ENCODE peak calls at places on chromosomes 3 and 15, in four cellular contexts. O, W, J and H are unnamed samples. For H3K4me1, the result is how much of the 10 kb centered on the place peaks cover.

GRCh38 chr15:29945943-29946591 is 123.8 kb upstream of the TJP1 start:
- DNase-seq in W (no peak), O (no peak), J (no peak), H (no peak)

GRCh38 chr15:50321680-50322079 is 33.3 kb downstream of the GABPB1 start:
- DNase-seq in J (no peak), W (no peak), O (no peak), H (no peak)

GRCh38 chr3:49611714-49612113 is 57.4 kb downstream of the BSN start:
- DNase-seq in O (no peak), J (no peak), W (no peak), H (no peak)

GRCh38 chr15:77838061-77838460 is 205.3 kb upstream of the LINGO1 start:
- DNase-seq in O (no peak), J (no peak), W (no peak), H (peak)

GRCh38 chr3:98644168-98644567 is 50.8 kb upstream of the CPOX start:
- DNase-seq in O (no peak), W (no peak), J (no peak), H (no peak)

GRCh38 chr15:66253643-66254363 is at the start of gene MEGF11:
- DNase-seq in J (peak), W (peak), O (no peak), H (no peak)

GRCh38 chr3:67361323-67361722 is 293.1 kb downstream of the SUCLG2 start:
- DNase-seq in O (no peak), W (no peak), J (no peak), H (no peak)

GRCh38 chr3:59426851-59427565 is 377.2 kb upstream of the CFAP20DC start:
- DNase-seq in W (no peak), J (no peak), O (no peak), H (no peak)

GRCh38 chr3:178343433-178344038 is 192.7 kb upstream of the KCNMB2 start:
- DNase-seq in W (no peak), O (no peak), J (no peak), H (peak)

GRCh38 chr15:66923438-66923881 is 141.9 kb upstream of the SMAD3 start:
- DNase-seq in W (no peak), J (peak), O (no peak), H (no peak)

GRCh38 chr3:136209921-136210320 is 13.8 kb upstream of the MSL2 start:
- DNase-seq in J (no peak), O (no peak), W (no peak), H (no peak)

GRCh38 chr3:80688814-80689213 is 921.0 kb upstream of the ROBO1 start:
- DNase-seq in J (no peak), O (no peak), W (no peak), H (no peak)

GRCh38 chr3:197306374-197307086 is 8.1 kb upstream of the DLG1 start:
- DNase-seq in O (no peak), J (no peak), W (no peak), H (no peak)

GRCh38 chr3:99651561-99651960 is 13.2 kb downstream of the COL8A1 start:
- DNase-seq in W (peak), J (no peak), O (no peak), H (peak)

GRCh38 chr15:42215854-42216829 is 8.0 kb upstream of the VPS39 start:
- DNase-seq in J (no peak), W (no peak), O (no peak), H (no peak)

GRCh38 chr15:63134245-63134644 is 12.6 kb downstream of the LACTB start:
- DNase-seq in W (no peak), O (no peak), J (no peak), H (no peak)

GRCh38 chr15:77540346-77541060 is 92.2 kb downstream of the LINGO1 start:
- DNase-seq in J (no peak), W (no peak), O (no peak), H (no peak)

GRCh38 chr15:82543155-82543554 is 2.9 kb upstream of the RPS17 start:
- DNase-seq in J (peak), W (no peak), O (no peak), H (no peak)

GRCh38 chr3:16913264-16913580 is 28.5 kb downstream of the PLCL2 start:
- DNase-seq in J (no peak), W (no peak), O (no peak), H (no peak)

GRCh38 chr3:22792533-22792932 is 410.6 kb upstream of the UBE2E2 start:
- DNase-seq in J (no peak), O (no peak), W (no peak), H (no peak)

GRCh38 chr15:75815811-75816719 is 27.2 kb upstream of the UBE2Q2 start:
- DNase-seq in W (no peak), J (no peak), O (no peak), H (no peak)

GRCh38 chr3:42036483-42036823 is 54.7 kb upstream of the TRAK1 start:
- DNase-seq in O (no peak), J (no peak), W (no peak), H (no peak)

GRCh38 chr15:85318048-85318731 is 62.2 kb upstream of the AKAP13 start:
- DNase-seq in O (no peak), W (no peak), J (no peak), H (no peak)

GRCh38 chr15:95698971-95699370 is 631.5 kb upstream of the NR2F2 start:
- DNase-seq in J (no peak), W (no peak), O (no peak), H (no peak)

GRCh38 chr3:12478326-12478725 is 6.0 kb upstream of the TSEN2 start:
- DNase-seq in J (no peak), W (no peak), O (no peak), H (no peak)

GRCh38 chr3:178302966-178303930 is 233.0 kb upstream of the KCNMB2 start:
- DNase-seq in J (no peak), O (no peak), W (no peak), H (no peak)

GRCh38 chr3:27160779-27161287 is 208.3 kb downstream of the NEK10 start:
- DNase-seq in J (no peak), O (no peak), W (no peak), H (no peak)

GRCh38 chr3:141127344-141128125 is 76.4 kb downstream of the SPSB4 start:
- DNase-seq in J (no peak), O (no peak), W (no peak), H (no peak)

GRCh38 chr3:139312959-139313358 is 30.9 kb upstream of the MRPS22 start:
- DNase-seq in W (no peak), O (no peak), J (no peak), H (no peak)

GRCh38 chr3:114144909-114145688 is 33.8 kb downstream of the DRD3 start:
- DNase-seq in J (no peak), O (no peak), W (no peak), H (no peak)

GRCh38 chr3:94794563-94794962 is 731.7 kb downstream of the NSUN3 start:
- DNase-seq in W (no peak), O (no peak), J (no peak), H (no peak)

GRCh38 chr15:82850242-82850591 is 40.8 kb downstream of the WHAMM start:
- DNase-seq in J (no peak), O (peak), W (no peak), H (no peak)

GRCh38 chr3:16801223-16801622 is 83.5 kb upstream of the PLCL2 start:
- DNase-seq in J (peak), W (no peak), O (no peak), H (no peak)

GRCh38 chr3:50222169-50222528 is 13.9 kb upstream of the GNAI2 start:
- DNase-seq in O (no peak), J (no peak), W (no peak), H (no peak)

GRCh38 chr3:37243811-37244748 is 69.7 kb upstream of the LRRFIP2 start:
- DNase-seq in J (no peak), W (peak), O (no peak), H (peak)

GRCh38 chr15:38058596-38059075 is 124.2 kb downstream of the TMCO5A start:
- DNase-seq in J (no peak), W (no peak), O (no peak), H (no peak)

GRCh38 chr3:12143949-12144504 is 14.7 kb downstream of the TIMP4 start:
- DNase-seq in O (no peak), W (peak), J (no peak), H (peak)

GRCh38 chr15:39616731-39617455 is 36.0 kb downstream of the THBS1 start:
- DNase-seq in J (no peak), O (no peak), W (no peak), H (no peak)

DNA sequence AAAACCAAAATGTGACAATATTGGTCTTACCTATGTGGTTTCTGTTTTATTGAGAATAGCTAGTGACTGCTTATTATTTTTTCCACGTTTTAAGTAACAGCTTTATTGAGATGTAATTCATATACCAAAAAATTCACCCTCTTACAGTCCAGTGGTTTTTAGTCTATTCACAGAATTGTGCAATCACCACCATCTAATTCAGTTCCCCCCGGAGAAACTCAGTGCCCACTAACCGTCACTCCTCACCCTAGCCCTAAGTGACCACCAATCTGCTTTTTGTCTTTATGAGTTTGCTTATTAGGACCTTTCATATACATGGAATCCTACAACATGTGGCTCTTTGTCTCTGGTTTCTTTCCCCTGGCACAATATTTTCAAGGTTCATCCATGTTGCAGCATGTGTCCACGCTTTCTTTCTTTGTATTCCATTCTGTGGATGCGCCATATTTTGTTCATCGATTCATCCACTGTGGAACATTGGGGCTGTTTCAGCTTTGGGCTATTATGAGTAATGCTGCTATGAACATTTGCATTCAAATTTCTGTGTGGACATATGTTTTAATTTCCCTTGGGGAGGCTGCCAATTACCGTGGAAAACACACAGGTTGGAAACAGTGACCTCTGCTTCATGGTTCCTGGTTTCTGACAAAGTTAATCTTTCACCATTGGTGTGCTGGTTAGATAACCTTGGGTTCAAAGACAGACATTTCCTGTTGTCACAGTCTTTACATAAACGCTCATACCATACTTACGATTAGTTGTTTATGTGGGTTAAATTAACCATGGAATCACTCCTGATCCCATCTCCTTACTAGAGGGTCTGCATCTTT is 3.2 kb upstream of the BCL2L10 start:
- DNase-seq in J (no peak), O (no peak), W (no peak), H (no peak)
- H3K4me3 ChIP-seq in J (no peak), O (no peak), W (no peak), H (no peak)

DNA sequence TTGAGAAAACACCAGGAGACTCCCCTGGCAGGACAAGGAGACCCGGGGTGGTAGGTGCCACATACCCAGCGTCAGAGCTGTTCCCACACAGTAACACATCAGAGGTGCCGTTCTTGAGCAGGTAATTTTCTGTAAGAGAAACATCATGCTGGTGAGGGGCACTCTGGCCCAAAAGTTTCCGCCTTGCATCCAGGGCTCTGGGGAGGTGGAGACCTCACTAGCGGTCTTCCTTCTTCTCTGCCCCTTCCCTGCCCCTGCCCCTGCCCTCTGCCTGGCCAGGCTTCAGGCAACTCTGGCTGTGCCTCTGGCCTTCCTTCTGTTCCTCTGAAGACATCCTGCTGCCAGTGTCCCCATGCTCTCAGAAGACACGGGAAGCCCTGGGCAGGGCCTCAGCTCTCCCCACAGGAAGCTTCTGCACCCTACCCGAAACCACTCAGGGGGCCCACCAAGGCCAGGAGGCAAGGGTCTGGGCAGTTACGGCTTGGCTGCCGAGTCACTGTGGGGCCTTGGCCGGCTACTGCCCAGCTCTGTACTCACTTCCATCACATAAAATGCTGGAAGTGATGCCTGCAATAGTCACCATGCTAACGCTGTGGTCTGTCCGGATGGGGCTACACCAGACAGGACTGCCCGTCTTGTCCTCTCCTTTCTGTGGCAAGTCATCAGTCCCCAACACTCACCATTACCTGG is 41.3 kb downstream of the SCN5A start:
- DNase-seq in J (no peak), W (no peak), O (no peak), H (no peak)
- H3K27ac ChIP-seq in J (no peak), W (no peak), O (no peak), H (no peak)

GRCh38 chr3:63967675-63968611 is 55.4 kb downstream of the PSMD6 start:
- DNase-seq in O (peak), W (peak), J (peak), H (no peak)

GRCh38 chr3:63966871-63967270 is 54.7 kb upstream of the SCAANT1 start:
- DNase-seq in J (no peak), O (no peak), W (no peak), H (no peak)

GRCh38 chr3:63966007-63966406 is 53.8 kb upstream of the SCAANT1 start:
- DNase-seq in O (no peak), J (no peak), W (no peak), H (no peak)

GRCh38 chr3:63961891-63962290 is 49.7 kb upstream of the SCAANT1 start:
- DNase-seq in J (peak), W (no peak), O (no peak), H (no peak)

GRCh38 chr3:63964287-63965073 is 52.3 kb upstream of the SCAANT1 start:
- DNase-seq in W (no peak), J (no peak), O (no peak), H (no peak)
- H3K4me1 ChIP-seq in W (half or more), J (under half), O (under half), H (under half)

GRCh38 chr15:57962887-57963286 is 102.6 kb downstream of the ALDH1A2 start:
- DNase-seq in W (no peak), J (no peak), O (no peak), H (no peak)
- H3K4me3 ChIP-seq in W (no peak), J (no peak), O (no peak), H (no peak)

GRCh38 chr15:27864719-27865118 is 234.4 kb downstream of the OCA2 start:
- DNase-seq in J (no peak), W (no peak), O (no peak), H (no peak)
- H3K27ac ChIP-seq in J (no peak), W (no peak), O (no peak), H (no peak)

DNA sequence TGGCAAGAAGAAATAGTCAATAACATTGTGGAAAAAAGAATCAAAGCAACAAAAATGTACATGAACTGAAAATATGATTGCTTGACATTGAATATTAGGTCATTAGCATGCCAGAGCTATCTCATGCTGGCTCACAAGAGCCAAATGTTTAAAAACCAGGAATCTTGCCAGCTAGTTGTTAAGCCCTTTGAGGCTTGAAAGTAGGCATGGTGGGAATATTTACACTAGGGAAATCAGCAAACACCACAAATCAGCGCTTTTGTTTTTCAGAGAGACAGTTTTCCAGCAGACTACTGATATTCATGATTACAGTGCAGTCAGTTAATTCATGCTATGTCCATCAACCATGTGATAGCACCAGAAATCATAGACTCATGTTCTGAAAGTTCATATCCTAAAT is 144.8 kb downstream of the ARPP21 start:
- DNase-seq in W (no peak), O (no peak), J (no peak), H (no peak)
- H3K4me1 ChIP-seq in W (under half), O (under half), J (under half), H (under half)

DNA sequence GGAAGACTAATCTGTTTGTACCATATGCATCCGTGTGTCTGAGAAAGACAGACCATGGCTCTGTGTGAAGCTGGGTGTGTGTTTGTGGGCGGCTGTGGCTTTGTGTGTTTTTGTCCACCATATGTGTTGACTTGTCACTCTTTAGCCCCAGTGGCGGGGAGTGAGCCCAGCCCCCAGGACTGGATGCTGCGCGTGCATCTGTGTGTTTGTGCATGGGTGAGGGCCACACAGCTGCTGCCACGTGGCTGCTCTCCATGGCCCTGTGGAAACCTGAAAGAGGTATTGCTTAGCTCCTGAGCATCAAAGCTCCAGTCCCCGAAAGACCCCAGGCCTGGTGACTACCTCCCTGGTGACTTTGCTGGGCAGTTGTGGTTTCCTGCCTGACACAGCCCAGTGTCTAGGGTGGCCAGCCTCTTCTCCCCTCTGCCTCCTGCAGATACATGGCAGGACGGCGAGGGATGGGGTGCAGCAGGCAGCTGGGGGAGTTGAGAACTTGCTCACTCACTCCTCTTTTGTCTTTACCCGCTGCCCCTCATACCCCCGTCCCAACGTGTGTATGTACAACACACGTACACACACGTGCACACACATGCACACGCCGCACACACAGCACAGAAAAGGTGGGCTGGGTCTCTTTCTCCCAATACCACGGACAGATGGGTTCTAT is 6.5 kb downstream of the EPHB3 start:
- DNase-seq in W (no peak), O (no peak), J (no peak), H (no peak)
- H3K4me3 ChIP-seq in W (peak), O (no peak), J (no peak), H (peak)

GRCh38 chr3:191268737-191269136 is 60.5 kb upstream of the CCDC50 start:
- DNase-seq in W (no peak), J (no peak), O (no peak), H (no peak)
- H3K27ac ChIP-seq in W (no peak), J (no peak), O (no peak), H (no peak)

DNA sequence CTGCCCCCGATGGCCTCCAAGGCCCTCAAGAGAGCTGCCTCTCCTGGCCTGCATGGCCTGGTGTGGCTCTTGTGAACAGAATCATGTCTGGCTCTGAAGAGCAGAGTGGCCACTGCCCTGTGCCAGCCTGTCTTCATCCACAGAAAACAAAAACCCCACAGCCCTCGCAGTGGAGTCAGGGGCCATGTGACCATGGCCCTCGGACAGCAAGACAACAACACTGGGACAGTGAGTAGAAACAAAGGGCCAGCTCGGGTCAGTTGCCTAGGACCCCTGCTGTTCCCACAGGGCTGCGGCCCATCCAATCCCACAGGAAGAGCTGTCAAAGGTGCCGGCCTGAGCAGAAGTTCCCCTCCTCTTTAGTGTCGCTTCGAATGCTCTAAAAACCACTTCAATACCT is 72.5 kb downstream of the UMPS start:
- DNase-seq in O (no peak), W (no peak), J (no peak), H (no peak)
- H3K4me1 ChIP-seq in O (under half), W (under half), J (under half), H (under half)